ENCODE peak calls at places on chromosomes 13 and 19, in four cellular contexts. One of them, this sample, is unnamed.

GRCh38 chr13:110001622-110002275 is 215.4 kb upstream of the IRS2 start:
- DNase-seq in SJSA1: peak; percentile 60
- DNase-seq in astrocyte of the spinal cord: peak; percentile 85
- DNase-seq in HAP-1: no peak
- DNase-seq in this sample: no peak

GRCh38 chr13:82898625-82899024 is 983.6 kb downstream of the SLITRK1 start:
- DNase-seq in SJSA1: no peak
- DNase-seq in astrocyte of the spinal cord: no peak
- DNase-seq in HAP-1: no peak
- DNase-seq in this sample: no peak

GRCh38 chr13:111090169-111090568 is 24.9 kb upstream of the ARHGEF7 start:
- DNase-seq in SJSA1: no peak
- DNase-seq in astrocyte of the spinal cord: no peak
- DNase-seq in HAP-1: no peak
- DNase-seq in this sample: no peak

GRCh38 chr19:33859016-33859415 is 62.3 kb downstream of the KCTD15 start:
- DNase-seq in SJSA1: no peak
- DNase-seq in astrocyte of the spinal cord: no peak
- DNase-seq in HAP-1: no peak
- DNase-seq in this sample: no peak

GRCh38 chr13:21012841-21013681 is 48.3 kb downstream of the LATS2 start:
- DNase-seq in SJSA1: peak; percentile 10
- DNase-seq in astrocyte of the spinal cord: no peak
- DNase-seq in HAP-1: no peak
- DNase-seq in this sample: no peak

GRCh38 chr19:52258426-52258825 is 11.0 kb upstream of the ZNF766 start:
- DNase-seq in SJSA1: no peak
- DNase-seq in astrocyte of the spinal cord: no peak
- DNase-seq in HAP-1: no peak
- DNase-seq in this sample: no peak

GRCh38 chr19:1522838-1523237 is 1.0 kb upstream of the PLK5 start:
- DNase-seq in SJSA1: no peak
- DNase-seq in astrocyte of the spinal cord: no peak
- DNase-seq in HAP-1: no peak
- DNase-seq in this sample: no peak

GRCh38 chr13:31951215-31951678 is 80.3 kb upstream of the FRY start:
- DNase-seq in SJSA1: no peak
- DNase-seq in astrocyte of the spinal cord: no peak
- DNase-seq in HAP-1: no peak
- DNase-seq in this sample: peak; percentile 29

GRCh38 chr19:11453468-11454341 is 18.3 kb downstream of the PRKCSH start:
- DNase-seq in SJSA1: no peak
- DNase-seq in astrocyte of the spinal cord: no peak
- DNase-seq in HAP-1: no peak
- DNase-seq in this sample: no peak

GRCh38 chr19:10093295-10094186 is 7.4 kb downstream of the SHFL start:
- DNase-seq in SJSA1: no peak
- DNase-seq in astrocyte of the spinal cord: no peak
- DNase-seq in HAP-1: no peak
- DNase-seq in this sample: no peak

GRCh38 chr19:6739390-6739883 is at the start of gene TRIP10:
- DNase-seq in SJSA1: peak; percentile 78
- DNase-seq in astrocyte of the spinal cord: peak; percentile 79
- DNase-seq in HAP-1: peak; percentile 76
- DNase-seq in this sample: no peak
- H3K4me3 ChIP-seq in SJSA1: peak within 1 kb of the TSS; percentile 72
- H3K4me3 ChIP-seq in astrocyte of the spinal cord: peak within 1 kb of the TSS; percentile 93
- H3K4me3 ChIP-seq in HAP-1: peak within 1 kb of the TSS; percentile 90
- H3K4me3 ChIP-seq in this sample: peak within 1 kb of the TSS; percentile 87

DNA sequence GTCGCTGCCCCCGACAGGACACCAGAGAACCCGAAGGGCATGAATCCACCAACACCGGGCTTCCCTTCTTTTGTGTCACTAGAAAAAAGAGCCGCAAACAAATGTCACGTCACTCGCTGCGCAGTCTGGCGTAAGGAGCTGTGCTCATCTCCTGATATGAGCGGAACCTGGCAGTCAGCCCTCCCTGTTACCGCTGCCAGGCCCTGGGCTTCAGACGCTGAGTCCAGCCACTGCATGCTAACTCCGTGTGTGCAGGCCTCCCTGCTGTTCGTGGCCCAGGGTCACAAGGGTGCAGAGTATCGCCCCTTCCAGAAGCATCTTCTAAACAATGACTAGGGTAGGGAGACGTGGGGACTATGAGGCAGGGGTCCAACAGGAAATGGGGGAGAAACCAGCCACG is 71.3 kb downstream of the SLC7A1 start:
- DNase-seq in SJSA1: no peak
- DNase-seq in astrocyte of the spinal cord: peak; percentile 26
- DNase-seq in HAP-1: no peak
- DNase-seq in this sample: no peak
- H3K4me3 ChIP-seq in SJSA1: no peak overlapping the region
- H3K4me3 ChIP-seq in astrocyte of the spinal cord: no peak overlapping the region
- H3K4me3 ChIP-seq in HAP-1: no peak overlapping the region
- H3K4me3 ChIP-seq in this sample: no peak overlapping the region

GRCh38 chr19:55584871-55585270 is 4.2 kb upstream of the ZNF579 start:
- DNase-seq in SJSA1: no peak
- DNase-seq in astrocyte of the spinal cord: no peak
- DNase-seq in HAP-1: no peak
- DNase-seq in this sample: no peak

GRCh38 chr19:55581828-55582223 is 1.2 kb upstream of the ZNF579 start:
- DNase-seq in SJSA1: no peak
- DNase-seq in astrocyte of the spinal cord: no peak
- DNase-seq in HAP-1: no peak
- DNase-seq in this sample: no peak

GRCh38 chr19:55588738-55589137 is 8.1 kb upstream of the ZNF579 start:
- DNase-seq in SJSA1: no peak
- DNase-seq in astrocyte of the spinal cord: no peak
- DNase-seq in HAP-1: no peak
- DNase-seq in this sample: no peak

GRCh38 chr19:55586976-55587668 is 6.5 kb upstream of the ZNF579 start:
- DNase-seq in SJSA1: peak; percentile 93
- DNase-seq in astrocyte of the spinal cord: peak; percentile 91
- DNase-seq in HAP-1: peak; percentile 89
- DNase-seq in this sample: peak; percentile 61

GRCh38 chr19:55585658-55586339 is 5.2 kb upstream of the ZNF579 start:
- DNase-seq in SJSA1: peak; percentile 77
- DNase-seq in astrocyte of the spinal cord: peak; percentile 84
- DNase-seq in HAP-1: peak; percentile 38
- DNase-seq in this sample: no peak
- H3K4me3 ChIP-seq in SJSA1: peak overlapping the region; percentile 16
- H3K4me3 ChIP-seq in astrocyte of the spinal cord: peak overlapping the region; percentile 29
- H3K4me3 ChIP-seq in HAP-1: peak overlapping the region; percentile 9
- H3K4me3 ChIP-seq in this sample: peak overlapping the region; percentile 31

DNA sequence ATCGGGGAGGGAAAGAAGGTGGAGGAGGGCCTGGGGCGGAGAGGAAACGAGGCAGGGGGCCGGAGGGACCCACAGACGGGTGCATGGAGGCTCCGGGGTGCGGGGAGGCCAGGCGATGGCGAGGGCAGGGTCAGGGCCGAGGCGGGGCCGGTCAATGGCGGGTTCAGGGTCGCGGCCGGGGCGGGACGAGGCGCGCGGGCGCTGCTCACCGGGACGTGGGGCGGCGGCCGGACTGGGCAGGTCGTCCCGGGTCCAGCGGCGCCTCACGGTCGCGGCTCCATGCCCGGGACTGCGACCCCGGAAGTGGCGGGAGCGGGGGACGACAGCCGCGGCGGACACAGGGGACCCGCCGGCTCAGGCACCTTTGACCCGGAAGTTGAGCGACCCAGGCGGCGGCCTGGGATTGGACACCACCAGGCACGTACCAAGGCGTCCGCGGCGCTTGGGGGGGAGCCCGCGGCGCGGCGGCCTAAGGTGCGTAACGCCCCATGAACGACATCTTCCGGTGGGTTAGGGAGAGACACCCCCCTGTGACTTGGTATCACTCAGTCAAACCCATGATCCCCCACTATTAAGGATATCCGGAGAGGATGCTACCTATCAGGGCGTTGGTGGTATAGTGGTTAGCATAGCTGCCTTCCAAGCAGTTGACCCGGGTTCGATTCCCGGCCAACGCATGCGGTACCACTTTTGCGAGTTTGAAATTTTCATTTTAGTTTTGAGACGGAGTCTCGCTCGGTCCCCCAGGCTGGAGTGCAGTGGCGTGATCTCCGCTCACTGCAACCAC is at the start of gene DPP9:
- DNase-seq in SJSA1: peak; percentile 98
- DNase-seq in astrocyte of the spinal cord: peak; percentile 99
- DNase-seq in HAP-1: peak; percentile 95
- DNase-seq in this sample: peak; percentile 94
- H3K4me3 ChIP-seq in SJSA1: peak within 1 kb of the TSS; percentile 89
- H3K4me3 ChIP-seq in astrocyte of the spinal cord: peak within 1 kb of the TSS; percentile 71
- H3K4me3 ChIP-seq in HAP-1: peak within 1 kb of the TSS; percentile 93
- H3K4me3 ChIP-seq in this sample: peak within 1 kb of the TSS; percentile 63

GRCh38 chr13:43787998-43788397 is 1.2 kb upstream of the ENOX1 start:
- DNase-seq in SJSA1: no peak
- DNase-seq in astrocyte of the spinal cord: peak; percentile 61
- DNase-seq in HAP-1: peak; percentile 68
- DNase-seq in this sample: no peak
- H3K4me3 ChIP-seq in SJSA1: no peak overlapping the region
- H3K4me3 ChIP-seq in astrocyte of the spinal cord: peak overlapping the region; percentile 60
- H3K4me3 ChIP-seq in HAP-1: peak overlapping the region; percentile 50
- H3K4me3 ChIP-seq in this sample: peak overlapping the region; percentile 60

GRCh38 chr19:48498576-48498879 is 13.1 kb downstream of the LMTK3 start:
- DNase-seq in SJSA1: no peak
- DNase-seq in astrocyte of the spinal cord: no peak
- DNase-seq in HAP-1: no peak
- DNase-seq in this sample: no peak

GRCh38 chr19:48496959-48497727 is 14.5 kb downstream of the LMTK3 start:
- DNase-seq in SJSA1: no peak
- DNase-seq in astrocyte of the spinal cord: no peak
- DNase-seq in HAP-1: no peak
- DNase-seq in this sample: no peak

GRCh38 chr19:48498922-48499321 is 12.7 kb downstream of the LMTK3 start:
- DNase-seq in SJSA1: no peak
- DNase-seq in astrocyte of the spinal cord: no peak
- DNase-seq in HAP-1: no peak
- DNase-seq in this sample: no peak

GRCh38 chr19:48499352-48500090 is 12.1 kb downstream of the LMTK3 start:
- DNase-seq in SJSA1: no peak
- DNase-seq in astrocyte of the spinal cord: no peak
- DNase-seq in HAP-1: no peak
- DNase-seq in this sample: no peak

GRCh38 chr19:48497728-48498575 is 13.7 kb downstream of the LMTK3 start:
- DNase-seq in SJSA1: no peak
- DNase-seq in astrocyte of the spinal cord: no peak
- DNase-seq in HAP-1: no peak
- DNase-seq in this sample: no peak
- H3K4me3 ChIP-seq in SJSA1: no peak overlapping the region
- H3K4me3 ChIP-seq in astrocyte of the spinal cord: no peak overlapping the region
- H3K4me3 ChIP-seq in HAP-1: no peak overlapping the region
- H3K4me3 ChIP-seq in this sample: no peak overlapping the region

GRCh38 chr19:50313812-50314536 is 15.2 kb downstream of the KCNC3 start:
- DNase-seq in SJSA1: no peak
- DNase-seq in astrocyte of the spinal cord: no peak
- DNase-seq in HAP-1: no peak
- DNase-seq in this sample: no peak

GRCh38 chr19:50310759-50311465 is 18.3 kb downstream of the KCNC3 start:
- DNase-seq in SJSA1: no peak
- DNase-seq in astrocyte of the spinal cord: no peak
- DNase-seq in HAP-1: no peak
- DNase-seq in this sample: no peak

GRCh38 chr19:50309396-50310125 is 19.6 kb downstream of the KCNC3 start:
- DNase-seq in SJSA1: no peak
- DNase-seq in astrocyte of the spinal cord: no peak
- DNase-seq in HAP-1: no peak
- DNase-seq in this sample: no peak

GRCh38 chr19:50312967-50313811 is 16.0 kb downstream of the KCNC3 start:
- DNase-seq in SJSA1: no peak
- DNase-seq in astrocyte of the spinal cord: no peak
- DNase-seq in HAP-1: no peak
- DNase-seq in this sample: no peak

DNA sequence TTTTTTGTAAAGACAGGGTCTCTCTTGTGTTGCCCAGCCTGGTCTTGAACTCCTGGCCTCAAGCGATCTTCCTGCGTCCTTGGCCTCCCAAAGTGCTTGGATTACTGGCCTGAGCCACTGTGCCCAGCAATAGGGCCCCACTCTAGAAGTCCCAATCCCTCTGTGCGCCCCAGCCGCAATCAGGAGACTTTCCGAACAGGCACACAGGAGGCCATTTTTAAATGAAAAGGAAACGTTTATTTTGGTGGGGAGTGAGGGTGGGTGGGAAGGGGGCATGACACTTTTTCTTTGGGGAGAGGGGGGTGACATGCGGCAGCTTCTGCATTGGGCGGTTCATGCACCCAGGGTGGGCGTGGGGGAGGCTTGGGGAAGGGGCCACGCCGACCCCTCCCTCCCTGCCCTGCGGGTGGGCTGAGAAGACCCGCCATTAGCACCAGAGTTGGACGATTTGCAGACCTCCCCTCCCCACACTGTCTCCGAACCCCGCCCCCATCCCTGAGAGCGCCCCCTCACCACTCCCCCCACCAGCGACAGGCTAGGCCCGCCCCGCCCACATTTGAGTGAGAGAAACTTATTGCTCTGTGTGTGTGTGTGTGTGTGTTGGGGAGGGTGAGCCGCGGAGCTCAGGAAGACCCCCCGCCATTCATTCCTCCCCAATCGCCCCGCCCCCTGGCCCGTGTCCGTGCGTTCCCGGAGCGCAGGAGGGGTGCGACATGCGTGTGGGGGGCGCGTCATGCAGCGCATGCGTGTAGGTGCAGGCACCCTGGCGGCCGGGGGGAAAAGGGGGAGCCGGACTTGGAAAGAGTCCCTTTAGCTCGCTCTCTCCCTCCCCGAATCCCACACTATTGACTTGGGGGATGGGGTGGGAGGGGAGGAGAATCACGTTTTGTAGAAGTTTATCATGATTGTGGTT is 17.2 kb downstream of the KCNC3 start:
- DNase-seq in SJSA1: no peak
- DNase-seq in astrocyte of the spinal cord: no peak
- DNase-seq in HAP-1: no peak
- DNase-seq in this sample: no peak
- H3K4me3 ChIP-seq in SJSA1: no peak overlapping the region
- H3K4me3 ChIP-seq in astrocyte of the spinal cord: no peak overlapping the region
- H3K4me3 ChIP-seq in HAP-1: no peak overlapping the region
- H3K4me3 ChIP-seq in this sample: no peak overlapping the region

GRCh38 chr13:55437162-55437561 is 1703.6 kb upstream of the PRR20A start:
- DNase-seq in SJSA1: no peak
- DNase-seq in astrocyte of the spinal cord: no peak
- DNase-seq in HAP-1: peak; percentile 7
- DNase-seq in this sample: no peak
- H3K4me3 ChIP-seq in SJSA1: no peak overlapping the region
- H3K4me3 ChIP-seq in astrocyte of the spinal cord: no peak overlapping the region
- H3K4me3 ChIP-seq in HAP-1: no peak overlapping the region
- H3K4me3 ChIP-seq in this sample: no peak overlapping the region

GRCh38 chr13:30408319-30409101 is 13.8 kb upstream of the UBE2L5 start:
- DNase-seq in SJSA1: peak; percentile 89
- DNase-seq in astrocyte of the spinal cord: peak; percentile 91
- DNase-seq in HAP-1: peak; percentile 88
- DNase-seq in this sample: no peak
- H3K4me3 ChIP-seq in SJSA1: no peak overlapping the region
- H3K4me3 ChIP-seq in astrocyte of the spinal cord: no peak overlapping the region
- H3K4me3 ChIP-seq in HAP-1: no peak overlapping the region
- H3K4me3 ChIP-seq in this sample: no peak overlapping the region

GRCh38 chr19:45793178-45793564 is 526 bp upstream of the DMWD start:
- DNase-seq in SJSA1: no peak
- DNase-seq in astrocyte of the spinal cord: no peak
- DNase-seq in HAP-1: no peak
- DNase-seq in this sample: no peak
- H3K4me3 ChIP-seq in SJSA1: peak overlapping the region; percentile 98
- H3K4me3 ChIP-seq in astrocyte of the spinal cord: peak overlapping the region; percentile 17
- H3K4me3 ChIP-seq in HAP-1: peak overlapping the region; percentile 73
- H3K4me3 ChIP-seq in this sample: no peak overlapping the region